ENCODE peak calls at places on chromosome 16, in seven cellular contexts. V, A, K, U, R, L and H are unnamed samples.

GRCh38 chr16:85612801-85613608 is at the start of gene GSE1:
- DNase-seq in V (peak; percentile 83), A (peak; percentile 91), K (peak; percentile 69), U (peak; percentile 95), R (peak; percentile 97), L (peak; percentile 96), H (peak; percentile 89)

GRCh38 chr16:78778724-78779004 is 679.2 kb downstream of the WWOX start:
- DNase-seq in V (no peak), A (no peak), K (no peak), U (no peak), R (no peak), L (no peak), H (no peak)

GRCh38 chr16:47848481-47849109 is 307.2 kb downstream of the ABCC12 start:
- DNase-seq in V (no peak), A (peak; percentile 90), K (peak; percentile 44), U (peak; percentile 34), R (no peak), L (no peak), H (no peak)

GRCh38 chr16:85326113-85326793 is 214.0 kb upstream of the CIBAR2 start:
- DNase-seq in V (no peak), A (no peak), K (no peak), U (no peak), R (no peak), L (no peak), H (no peak)

GRCh38 chr16:9138731-9139501 is 47.5 kb downstream of the HAPSTR1 start:
- DNase-seq in V (peak; percentile 76), A (peak; percentile 97), K (peak; percentile 59), U (peak; percentile 57), R (peak; percentile 72), L (peak; percentile 77), H (peak; percentile 79)

GRCh38 chr16:68265078-68265925 is 976 bp downstream of the SLC7A6 start:
- DNase-seq in V (peak; percentile 73), A (no peak), K (peak; percentile 69), U (no peak), R (peak; percentile 80), L (peak; percentile 81), H (peak; percentile 72)

GRCh38 chr16:14321542-14321941 is 250.4 kb downstream of the MRTFB start:
- DNase-seq in V (no peak), A (peak; percentile 92), K (no peak), U (no peak), R (no peak), L (no peak), H (no peak)

GRCh38 chr16:51707666-51708065 is 556.6 kb upstream of the SALL1 start:
- DNase-seq in V (no peak), A (no peak), K (no peak), U (no peak), R (no peak), L (no peak), H (no peak)

GRCh38 chr16:84465154-84465553 is 39.3 kb downstream of the MEAK7 start:
- DNase-seq in V (peak; percentile 6), A (no peak), K (no peak), U (no peak), R (no peak), L (no peak), H (no peak)

GRCh38 chr16:75320435-75320834 is 69.0 kb upstream of the BCAR1 start:
- DNase-seq in V (no peak), A (peak; percentile 95), K (no peak), U (no peak), R (no peak), L (no peak), H (no peak)

GRCh38 chr16:55053071-55053415 is 122.4 kb downstream of the IRX5 start:
- DNase-seq in V (no peak), A (peak; percentile 35), K (no peak), U (no peak), R (no peak), L (no peak), H (no peak)

GRCh38 chr16:88486398-88487123 is 33.5 kb downstream of the ZFPM1 start:
- DNase-seq in V (no peak), A (no peak), K (no peak), U (no peak), R (no peak), L (no peak), H (no peak)

GRCh38 chr16:30600215-30600614 is 10.0 kb downstream of the ZNF689 start:
- DNase-seq in V (no peak), A (no peak), K (no peak), U (no peak), R (no peak), L (no peak), H (no peak)

GRCh38 chr16:76345093-76345735 is 68.0 kb downstream of the CNTNAP4 start:
- DNase-seq in V (no peak), A (no peak), K (peak; percentile 97), U (peak; percentile 16), R (no peak), L (peak; percentile 2), H (no peak)

GRCh38 chr16:67868290-67868689 is 4.6 kb upstream of the EDC4 start:
- DNase-seq in V (no peak), A (peak; percentile 90), K (no peak), U (no peak), R (no peak), L (no peak), H (no peak)

GRCh38 chr16:70454221-70455034 is at the start of gene FCSK:
- DNase-seq in V (peak; percentile 69), A (peak; percentile 95), K (peak; percentile 63), U (peak; percentile 61), R (peak; percentile 67), L (peak; percentile 75), H (peak; percentile 71)

GRCh38 chr16:12753203-12754023 is 50.3 kb downstream of the CPPED1 start:
- DNase-seq in V (no peak), A (no peak), K (no peak), U (no peak), R (no peak), L (no peak), H (no peak)

GRCh38 chr16:55035956-55036355 is 105.3 kb downstream of the IRX5 start:
- DNase-seq in V (no peak), A (no peak), K (peak; percentile 29), U (no peak), R (no peak), L (no peak), H (no peak)

GRCh38 chr16:13186813-13187212 is 285.4 kb downstream of the SHISA9 start:
- DNase-seq in V (no peak), A (no peak), K (peak; percentile 2), U (no peak), R (no peak), L (no peak), H (no peak)

GRCh38 chr16:88331989-88332920 is 50.5 kb upstream of the ZNF469 start:
- DNase-seq in V (no peak), A (peak; percentile 73), K (peak; percentile 100), U (peak; percentile 54), R (no peak), L (peak; percentile 19), H (no peak)

GRCh38 chr16:56300901-56301351 is 109.6 kb downstream of the GNAO1 start:
- DNase-seq in V (no peak), A (peak; percentile 75), K (no peak), U (no peak), R (no peak), L (no peak), H (no peak)

GRCh38 chr16:27370318-27370717 is 31.7 kb upstream of the IL21R start:
- DNase-seq in V (no peak), A (no peak), K (peak; percentile 2), U (no peak), R (no peak), L (no peak), H (peak; percentile 2)

GRCh38 chr16:30078744-30079143 is 3.0 kb downstream of the PPP4C start:
- DNase-seq in V (no peak), A (no peak), K (no peak), U (no peak), R (no peak), L (no peak), H (no peak)

GRCh38 chr16:85573696-85574641 is 39.2 kb upstream of the GSE1 start:
- DNase-seq in V (no peak), A (peak; percentile 90), K (peak; percentile 64), U (no peak), R (no peak), L (no peak), H (no peak)

GRCh38 chr16:69861276-69862030 is 89.7 kb upstream of the CLEC18A start:
- DNase-seq in V (no peak), A (no peak), K (peak; percentile 43), U (peak; percentile 72), R (peak; percentile 61), L (peak; percentile 67), H (no peak)

GRCh38 chr16:70746040-70746707 is 54.8 kb downstream of the VAC14 start:
- DNase-seq in V (peak; percentile 43), A (peak; percentile 93), K (peak; percentile 96), U (peak; percentile 63), R (peak; percentile 69), L (peak; percentile 57), H (peak; percentile 30)

GRCh38 chr16:78100162-78100467 is 661 bp downstream of the WWOX start:
- DNase-seq in V (no peak), A (no peak), K (no peak), U (no peak), R (no peak), L (peak; percentile 12), H (no peak)

GRCh38 chr16:54063374-54063773 is 223.2 kb downstream of the IRX3 start:
- DNase-seq in V (no peak), A (no peak), K (no peak), U (no peak), R (no peak), L (no peak), H (no peak)

GRCh38 chr16:50207652-50208051 is 54.5 kb downstream of the TENT4B start:
- DNase-seq in V (no peak), A (no peak), K (peak; percentile 75), U (no peak), R (no peak), L (no peak), H (no peak)

GRCh38 chr16:52611817-52612673 is 65.1 kb upstream of the TOX3 start:
- DNase-seq in V (no peak), A (no peak), K (no peak), U (peak; percentile 77), R (peak; percentile 80), L (peak; percentile 81), H (no peak)

GRCh38 chr16:15739940-15740339 is 89.9 kb downstream of the NDE1 start:
- DNase-seq in V (no peak), A (no peak), K (no peak), U (no peak), R (no peak), L (no peak), H (no peak)